ENCODE peak calls at places on chromosomes 12 and 14, in five cellular contexts. W is left ventricle myocardium inferior; C is neural progenitor cell; E is CD4-positive, CD25-positive, alpha-beta regulatory T cell; H is lower lobe of right lung. M is an unnamed sample.

GRCh38 chr12:47078086-47078395 is 1.4 kb upstream of the PCED1B start:
- DNase-seq in H (no peak), W (no peak), C (no peak), E (no peak), M (no peak)

GRCh38 chr14:90305176-90305601 is 26.6 kb downstream of the NRDE2 start:
- DNase-seq in C (no peak), E (no peak), W (no peak), H (no peak), M (no peak)

GRCh38 chr12:130451001-130451930 is 113.6 kb downstream of the PIWIL1 start:
- DNase-seq in E (no peak), H (no peak), W (no peak), C (no peak), M (no peak)

GRCh38 chr14:79044894-79045624 is 874.9 kb downstream of the NRXN3 start:
- DNase-seq in H (no peak), E (no peak), W (no peak), C (peak), M (no peak)

GRCh38 chr12:112004041-112004440 is 8.9 kb downstream of the TMEM116 start:
- DNase-seq in E (no peak), H (no peak), W (no peak), C (no peak), M (no peak)

GRCh38 chr14:65070710-65071033 is 31.6 kb downstream of the MAX start:
- DNase-seq in H (no peak), W (no peak), E (no peak), C (no peak), M (peak)

GRCh38 chr12:131572626-131573025 is 138.3 kb upstream of the SFSWAP start:
- DNase-seq in W (no peak), H (no peak), E (no peak), C (no peak), M (no peak)

GRCh38 chr14:52328286-52328685 is 14.2 kb downstream of the PTGER2 start:
- DNase-seq in E (no peak), H (no peak), W (no peak), C (no peak), M (no peak)

GRCh38 chr12:118850244-118850825 is 131.0 kb upstream of the SRRM4 start:
- DNase-seq in W (no peak), C (peak), E (peak), H (peak), M (no peak)

GRCh38 chr12:129819391-129819790 is 84.4 kb downstream of the TMEM132D start:
- DNase-seq in H (no peak), C (no peak), E (no peak), W (no peak), M (no peak)

GRCh38 chr14:33103966-33104365 is 165.3 kb downstream of the NPAS3 start:
- DNase-seq in H (no peak), C (no peak), E (no peak), W (no peak), M (no peak)

GRCh38 chr12:1936406-1937320 is 18.2 kb upstream of the CACNA2D4 start:
- DNase-seq in E (no peak), H (peak), C (no peak), W (peak), M (peak)

GRCh38 chr14:102079700-102079979 is 7.2 kb downstream of the HSP90AA1 start:
- DNase-seq in E (no peak), W (no peak), C (no peak), H (no peak), M (no peak)

GRCh38 chr14:102078840-102079699 is 7.8 kb downstream of the HSP90AA1 start:
- DNase-seq in C (no peak), H (no peak), E (no peak), W (no peak), M (no peak)

GRCh38 chr14:102080183-102081080 is 6.4 kb downstream of the HSP90AA1 start:
- DNase-seq in H (no peak), W (no peak), C (no peak), E (no peak), M (no peak)

GRCh38 chr14:102078344-102078743 is 8.5 kb downstream of the HSP90AA1 start:
- DNase-seq in E (no peak), W (no peak), H (no peak), C (no peak), M (no peak)

GRCh38 chr14:102081231-102082080 is 5.4 kb downstream of the HSP90AA1 start:
- DNase-seq in H (no peak), E (no peak), W (no peak), C (no peak), M (no peak)
- H3K4me3 ChIP-seq in H (no peak), E (no peak), W (no peak), C (no peak), M (no peak)

DNA sequence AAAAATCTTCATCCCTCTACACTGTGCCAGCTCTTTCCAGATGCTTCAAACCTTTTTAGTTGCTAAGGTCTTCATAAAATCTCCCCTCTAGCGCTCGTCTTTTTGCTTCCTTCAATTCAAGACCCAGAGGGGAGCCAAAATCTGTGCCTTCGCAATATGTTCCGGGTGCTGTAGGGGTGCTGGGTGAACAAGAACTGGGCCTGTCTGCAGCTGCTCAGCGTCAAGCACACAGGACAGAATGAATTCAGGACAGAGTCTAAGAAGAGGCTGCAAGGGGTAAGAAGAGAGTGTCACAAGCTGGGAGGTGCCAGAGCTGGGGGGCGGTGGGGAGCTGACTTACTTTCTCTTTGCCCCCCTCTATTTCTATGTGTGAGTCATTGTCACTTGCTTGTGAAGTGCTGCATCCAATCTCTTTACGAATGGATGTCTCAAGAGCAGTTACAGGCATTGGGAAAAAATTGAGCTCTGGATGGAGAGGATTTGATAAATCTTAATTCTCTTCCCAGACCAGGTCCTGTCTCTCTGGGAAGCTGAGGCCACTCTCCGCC is 91.1 kb downstream of the TSPAN9 start:
- DNase-seq in C (no peak), W (no peak), H (no peak), E (no peak), M (no peak)
- H3K4me3 ChIP-seq in C (no peak), W (no peak), H (no peak), E (no peak), M (no peak)

DNA sequence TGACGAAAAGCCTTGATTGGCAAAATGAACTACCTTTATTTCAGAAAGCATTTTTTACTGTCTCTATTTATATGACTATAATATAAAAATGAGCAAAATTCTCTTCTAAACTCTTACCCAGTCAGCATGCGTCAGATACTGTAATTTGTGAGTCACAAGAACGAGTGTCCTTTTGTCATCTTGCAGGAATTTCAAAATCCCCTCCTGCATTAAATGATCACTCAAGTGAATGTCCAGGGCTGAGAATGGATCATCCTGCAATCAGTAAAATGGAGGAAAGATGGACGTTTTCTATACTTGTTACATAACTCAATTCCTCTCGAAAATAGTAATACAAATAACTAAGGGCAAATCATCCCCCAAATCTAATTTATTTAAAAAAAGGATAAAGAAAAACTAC is 77.7 kb upstream of the KCNJ8 start:
- DNase-seq in W (no peak), E (no peak), H (no peak), C (no peak), M (no peak)
- H3K4me3 ChIP-seq in W (no peak), E (no peak), H (no peak), C (no peak), M (no peak)

GRCh38 chr12:116381240-116381743 is 103.8 kb upstream of the MED13L start:
- DNase-seq in H (no peak), E (no peak), C (no peak), W (no peak), M (no peak)

GRCh38 chr12:116384629-116385485 is 107.4 kb upstream of the MED13L start:
- DNase-seq in E (no peak), H (no peak), C (no peak), W (no peak), M (no peak)

GRCh38 chr12:116384175-116384574 is 106.7 kb upstream of the MED13L start:
- DNase-seq in H (no peak), E (no peak), W (no peak), C (no peak), M (no peak)

GRCh38 chr12:116381744-116382455 is 104.4 kb upstream of the MED13L start:
- DNase-seq in W (no peak), E (no peak), H (no peak), C (peak), M (no peak)

DNA sequence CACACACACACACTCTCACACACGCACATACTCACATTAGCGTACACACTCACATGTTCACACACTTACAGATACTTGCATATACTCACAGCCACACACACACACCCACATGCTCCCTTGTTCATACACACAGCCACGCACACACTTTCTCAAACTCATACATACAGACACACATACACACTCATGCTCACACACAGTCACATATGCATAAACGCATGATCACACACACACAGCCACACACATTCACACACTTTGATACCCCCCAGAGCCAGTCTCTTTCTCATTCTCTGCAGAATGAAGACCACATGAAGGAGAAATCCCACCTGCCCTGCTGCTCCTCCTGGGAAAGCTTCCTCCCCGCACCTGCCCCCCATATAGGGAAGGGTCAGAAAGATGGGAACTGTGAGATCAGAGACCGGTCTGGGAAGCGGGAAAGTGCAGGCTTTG is 105.0 kb upstream of the MED13L start:
- DNase-seq in W (no peak), C (peak), H (no peak), E (no peak), M (no peak)
- H3K4me3 ChIP-seq in W (no peak), C (no peak), H (no peak), E (no peak), M (no peak)

GRCh38 chr14:105064721-105065143 is 498 bp downstream of the GPR132 start:
- DNase-seq in E (peak), H (no peak), W (no peak), C (peak), M (peak)
- H3K4me3 ChIP-seq in E (peak), H (peak), W (peak), C (no peak), M (peak)

GRCh38 chr12:13799574-13799973 is 181.8 kb downstream of the GRIN2B start:
- DNase-seq in W (no peak), E (no peak), H (no peak), C (peak), M (no peak)
- H3K4me3 ChIP-seq in W (no peak), E (no peak), H (no peak), C (no peak), M (no peak)

GRCh38 chr12:64019654-64020053 is 175.2 kb downstream of the SRGAP1 start:
- DNase-seq in H (no peak), C (no peak), W (no peak), E (no peak), M (no peak)

GRCh38 chr12:64030155-64030554 is 185.7 kb downstream of the SRGAP1 start:
- DNase-seq in C (no peak), H (no peak), E (no peak), W (no peak), M (no peak)

GRCh38 chr12:64029013-64029857 is 184.7 kb downstream of the SRGAP1 start:
- DNase-seq in C (no peak), H (no peak), E (no peak), W (no peak), M (no peak)

GRCh38 chr12:64028541-64028940 is 184.0 kb downstream of the SRGAP1 start:
- DNase-seq in C (no peak), W (no peak), H (no peak), E (no peak), M (no peak)

DNA sequence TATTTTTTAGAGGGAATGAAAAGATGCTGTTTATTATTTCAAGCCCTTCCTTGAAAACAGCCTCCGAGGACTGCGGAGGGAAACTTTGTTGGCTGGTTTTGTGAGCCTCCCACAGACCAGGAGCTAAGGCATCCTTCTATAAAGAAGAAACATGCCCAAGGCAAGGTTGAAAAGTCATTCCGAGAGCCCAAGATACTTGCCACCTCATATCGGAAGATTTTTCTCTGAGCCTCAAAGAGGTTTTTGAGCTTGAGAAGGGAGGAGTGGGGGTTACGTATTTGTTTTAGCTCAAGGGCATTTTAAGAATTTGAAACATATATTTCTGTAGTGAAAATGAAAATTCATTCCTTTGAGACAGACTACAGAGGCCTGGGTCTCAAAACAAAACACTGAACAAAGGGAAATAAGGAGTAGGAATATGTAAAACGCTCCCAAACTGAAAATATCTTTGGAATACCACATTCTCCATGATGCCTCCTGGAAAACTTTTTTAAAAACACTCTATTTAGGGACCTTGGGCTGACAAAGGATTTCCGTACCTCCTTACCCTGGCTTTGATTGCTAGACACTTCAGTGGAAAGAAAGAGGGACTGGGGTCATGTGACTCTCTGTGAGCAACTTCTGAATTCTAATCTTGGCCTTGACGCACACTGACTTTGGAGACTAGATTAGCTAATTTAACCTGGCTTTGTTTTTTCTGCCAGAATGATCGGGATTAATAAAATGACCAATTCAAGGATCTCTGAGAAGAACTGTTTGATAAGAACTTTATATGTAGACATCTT is 180.9 kb downstream of the SRGAP1 start:
- DNase-seq in E (no peak), W (no peak), H (no peak), C (no peak), M (no peak)
- H3K4me3 ChIP-seq in E (no peak), W (no peak), H (no peak), C (no peak), M (no peak)

DNA sequence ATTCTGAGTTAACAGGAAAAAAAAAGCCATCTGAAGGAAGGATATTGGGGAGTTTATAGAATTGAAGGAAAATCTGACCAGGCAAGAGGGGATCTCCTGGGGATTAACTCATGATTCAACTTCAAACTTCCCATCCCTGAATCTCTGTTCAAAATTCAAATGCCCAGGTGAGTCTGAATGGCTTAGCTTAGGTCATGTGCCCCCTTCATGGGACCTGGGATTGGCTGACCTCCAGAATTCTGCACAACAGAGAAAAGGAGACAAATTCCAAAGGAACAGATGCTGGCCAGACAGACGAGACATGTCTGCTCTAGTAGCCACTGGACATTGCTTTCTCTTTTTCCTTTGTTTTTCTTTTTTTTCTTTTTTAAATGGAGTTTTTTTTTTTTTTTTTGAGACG is 26.3 kb upstream of the TMED10 start:
- DNase-seq in W (no peak), C (no peak), E (no peak), H (no peak), M (no peak)
- H3K4me3 ChIP-seq in W (no peak), C (no peak), E (no peak), H (no peak), M (no peak)

GRCh38 chr12:12583510-12583909 is 20.8 kb upstream of the DUSP16 start:
- DNase-seq in E (peak), C (no peak), W (no peak), H (no peak), M (no peak)
- H3K4me3 ChIP-seq in E (no peak), C (no peak), W (no peak), H (no peak), M (no peak)

M was measured in heart right ventricle.